ENCODE peak calls at places on chromosomes 2 and 18, in seven cellular contexts. F, S, X, T, R, M and P are unnamed samples.
A peak's percentile ranks its signal among the peaks of the same experiment; 100 is the strongest.

GRCh38 chr2:133811409-133812125 is 243.3 kb upstream of the NCKAP5 start:
- DNase-seq in R (no peak), S (no peak), X (no peak), F (no peak), T (no peak), M (no peak), P (no peak)

GRCh38 chr18:62999392-62999791 is 284.1 kb downstream of the PHLPP1 start:
- DNase-seq in S (no peak), X (peak; percentile 69), R (peak; percentile 9), F (peak; percentile 87), T (peak; percentile 81), M (no peak), P (peak; percentile 57)

GRCh38 chr2:112910219-112910618 is 746 bp upstream of the IL37 start:
- DNase-seq in R (no peak), T (no peak), M (no peak), X (no peak), S (no peak), F (no peak), P (no peak)

GRCh38 chr2:133420748-133421147 is 147.5 kb downstream of the NCKAP5 start:
- DNase-seq in F (no peak), R (no peak), X (no peak), S (no peak), T (no peak), M (no peak), P (no peak)

GRCh38 chr2:164474873-164475272 is 146.4 kb downstream of the GRB14 start:
- DNase-seq in T (no peak), X (no peak), M (no peak), S (no peak), R (no peak), F (no peak), P (no peak)

GRCh38 chr2:60350791-60351190 is 202.7 kb downstream of the BCL11A start:
- DNase-seq in R (no peak), S (no peak), F (no peak), M (no peak), X (no peak), T (no peak), P (no peak)

GRCh38 chr18:56021136-56021813 is 433.3 kb upstream of the TCF4 start:
- DNase-seq in R (no peak), S (no peak), F (no peak), T (no peak), X (no peak), M (no peak), P (no peak)

GRCh38 chr2:61471905-61472805 is 1.3 kb upstream of the USP34 start:
- DNase-seq in M (no peak), X (peak; percentile 28), T (no peak), F (no peak), S (peak; percentile 46), R (peak; percentile 39), P (no peak)

GRCh38 chr2:172038604-172039003 is 38.9 kb downstream of the METAP1D start:
- DNase-seq in S (no peak), R (peak; percentile 9), F (no peak), X (no peak), T (no peak), M (no peak), P (no peak)

GRCh38 chr2:160816916-160817315 is 323.3 kb upstream of the RBMS1 start:
- DNase-seq in M (no peak), F (no peak), R (no peak), X (no peak), S (no peak), T (no peak), P (no peak)

DNA sequence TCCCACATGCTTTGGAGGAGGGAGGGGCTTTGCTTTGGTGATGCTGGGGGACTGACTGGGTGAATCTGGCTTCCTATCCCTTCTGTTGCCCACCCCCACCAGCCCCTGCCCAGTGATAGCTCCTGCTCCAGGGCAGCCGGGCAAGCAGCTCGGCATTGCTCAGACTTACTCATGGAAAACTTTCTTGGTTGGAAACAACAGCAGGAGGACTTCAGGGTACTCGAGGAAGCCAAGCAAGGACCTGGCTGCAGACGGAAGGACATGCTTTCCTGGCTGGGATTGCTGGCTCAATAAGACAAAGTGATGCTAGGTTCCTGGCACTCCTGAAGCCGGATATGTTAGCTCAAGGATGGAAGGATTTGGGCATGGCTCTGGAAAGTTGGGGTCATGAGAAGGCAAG is 3.0 kb downstream of the SPEG start:
- DNase-seq in T (no peak), F (peak; percentile 11), R (no peak), M (no peak), X (no peak), S (no peak), P (no peak)
- H3K27ac ChIP-seq in T (no peak overlapping the region), F (peak overlapping the region; percentile 96), R (no peak overlapping the region), M (no peak overlapping the region), X (no peak overlapping the region), S (no peak overlapping the region), P (no peak overlapping the region)

GRCh38 chr18:71503222-71503621 is 1040.9 kb downstream of the CBLN2 start:
- DNase-seq in R (no peak), F (no peak), S (no peak), T (no peak), M (no peak), X (no peak), P (no peak)
- H3K9me3 ChIP-seq in R (no peaks in the 10 kb centered on the region), F (no peaks in the 10 kb centered on the region), S (no peaks in the 10 kb centered on the region), T (no peaks in the 10 kb centered on the region), M (peaks cover 5% of the 10 kb centered on the region), X (no peaks in the 10 kb centered on the region), P (no peaks in the 10 kb centered on the region)

GRCh38 chr2:203533696-203534471 is 1.2 kb downstream of the RAPH1 start:
- DNase-seq in X (no peak), M (no peak), R (peak; percentile 27), T (no peak), S (no peak), F (no peak), P (no peak)
- TF ChIP-seq POLR2A in X (no peak), M (no peak), R (no peak), T (no peak), S (no peak), F (no peak), P (no peak)

DNA sequence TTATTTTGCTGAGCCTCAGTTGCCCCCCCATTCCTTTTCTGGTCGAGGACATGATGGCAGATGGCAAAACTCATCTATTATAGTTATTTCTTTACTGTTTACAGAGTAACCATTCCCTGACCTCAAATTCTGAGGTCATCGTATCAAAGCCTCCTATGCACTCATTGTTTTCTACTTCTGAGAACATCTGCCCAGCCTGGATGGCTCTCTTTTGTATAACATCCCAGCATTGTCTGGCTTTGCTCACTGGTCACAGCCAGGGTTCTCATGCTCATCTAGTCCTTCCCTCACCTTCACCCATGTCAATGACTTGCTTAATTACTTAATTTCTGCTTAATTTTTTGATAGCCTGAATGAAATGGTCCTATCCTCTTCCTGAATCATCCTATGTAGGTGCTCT is 472.1 kb downstream of the PARD3B start:
- DNase-seq in R (no peak), F (no peak), M (no peak), T (no peak), S (no peak), X (no peak), P (no peak)
- H3K27ac ChIP-seq in R (no peak overlapping the region), F (no peak overlapping the region), M (no peak overlapping the region), T (no peak overlapping the region), S (no peak overlapping the region), X (no peak overlapping the region), P (no peak overlapping the region)